ENCODE peak calls at places on chromosomes 7 and 10, in six cellular contexts. M is A549, H is SK-N-SH, T is GM12878, B is HepG2, C is K562. Z is an unnamed sample.

GRCh38 chr7:333399-333776 is 43.4 kb downstream of the FOXL3 start:
- DNase-seq in M (peak; percentile 52), H (peak; percentile 62), T (no peak), B (peak; percentile 63), C (no peak), Z (no peak)

GRCh38 chr10:110967009-110967630 is 47.7 kb downstream of the SHOC2 start:
- DNase-seq in M (no peak), H (no peak), T (no peak), B (no peak), C (no peak), Z (peak; percentile 8)

GRCh38 chr7:38975944-38976392 is 1.7 kb upstream of the POU6F2 start:
- DNase-seq in M (no peak), H (peak; percentile 20), T (no peak), B (no peak), C (no peak), Z (no peak)

GRCh38 chr10:99733366-99733765 is 1.3 kb downstream of the CUTC start:
- DNase-seq in M (peak; percentile 36), H (no peak), T (no peak), B (no peak), C (peak; percentile 22), Z (peak; percentile 13)

GRCh38 chr7:131826960-131827359 is 270.5 kb upstream of the PODXL start:
- DNase-seq in M (peak; percentile 37), H (no peak), T (no peak), B (no peak), C (no peak), Z (no peak)

GRCh38 chr7:3760696-3761095 is 459.6 kb downstream of the SDK1 start:
- DNase-seq in M (no peak), H (no peak), T (no peak), B (no peak), C (no peak), Z (peak; percentile 16)

GRCh38 chr10:67790534-67791408 is 47.2 kb downstream of the DNAJC12 start:
- DNase-seq in M (peak; percentile 55), H (no peak), T (no peak), B (no peak), C (peak; percentile 31), Z (peak; percentile 29)

GRCh38 chr7:150341263-150342118 is at the start of gene RARRES2:
- DNase-seq in M (no peak), H (peak; percentile 85), T (no peak), B (peak; percentile 49), C (no peak), Z (no peak)

GRCh38 chr10:97765201-97765600 is 6.6 kb downstream of the SFRP5 start:
- DNase-seq in M (no peak), H (no peak), T (no peak), B (no peak), C (no peak), Z (no peak)

GRCh38 chr10:125208854-125209545 is 48.6 kb upstream of the CTBP2 start:
- DNase-seq in M (no peak), H (no peak), T (no peak), B (no peak), C (no peak), Z (no peak)

GRCh38 chr7:100544386-100544785 is 5.4 kb downstream of the AGFG2 start:
- DNase-seq in M (no peak), H (no peak), T (no peak), B (peak; percentile 76), C (no peak), Z (no peak)

GRCh38 chr7:155811895-155812761 is at the start of gene SHH:
- DNase-seq in M (peak; percentile 41), H (no peak), T (no peak), B (no peak), C (no peak), Z (peak; percentile 33)

GRCh38 chr10:46077141-46077554 is 31.1 kb upstream of the MSMB start:
- DNase-seq in M (no peak), H (no peak), T (no peak), B (no peak), C (no peak), Z (peak; percentile 12)

GRCh38 chr10:126904807-126905686 is at the start of gene DOCK1:
- DNase-seq in M (peak; percentile 75), H (peak; percentile 93), T (no peak), B (peak; percentile 37), C (no peak), Z (peak; percentile 68)

GRCh38 chr7:55532150-55532917 is 40.0 kb downstream of the VOPP1 start:
- DNase-seq in M (no peak), H (no peak), T (peak; percentile 71), B (no peak), C (no peak), Z (no peak)

GRCh38 chr10:88651131-88651541 is 13.1 kb upstream of the LIPF start:
- DNase-seq in M (peak; percentile 64), H (no peak), T (no peak), B (no peak), C (no peak), Z (peak; percentile 94)

GRCh38 chr10:113216068-113216467 is 266.0 kb downstream of the TCF7L2 start:
- DNase-seq in M (peak; percentile 9), H (no peak), T (no peak), B (no peak), C (no peak), Z (no peak)

GRCh38 chr7:104843198-104843597 is 170.8 kb upstream of the KMT2E start:
- DNase-seq in M (no peak), H (no peak), T (no peak), B (no peak), C (no peak), Z (no peak)

GRCh38 chr10:110151467-110151866 is 55.9 kb upstream of the MXI1 start:
- DNase-seq in M (no peak), H (no peak), T (no peak), B (no peak), C (no peak), Z (no peak)

GRCh38 chr10:4686644-4686996 is 139.4 kb upstream of the AKR1E2 start:
- DNase-seq in M (peak; percentile 77), H (no peak), T (no peak), B (peak; percentile 39), C (no peak), Z (peak; percentile 91)

GRCh38 chr10:33631991-33632390 is 297.5 kb upstream of the NRP1 start:
- DNase-seq in M (no peak), H (no peak), T (no peak), B (no peak), C (no peak), Z (no peak)

GRCh38 chr7:4801839-4802231 is 26.4 kb downstream of the AP5Z1 start:
- DNase-seq in M (no peak), H (no peak), T (no peak), B (no peak), C (no peak), Z (no peak)

GRCh38 chr10:101080933-101081546 is 19.3 kb downstream of the KAZALD1 start:
- DNase-seq in M (no peak), H (no peak), T (no peak), B (no peak), C (peak; percentile 20), Z (peak; percentile 29)

GRCh38 chr7:562394-562675 is 42.7 kb upstream of the PDGFA start:
- DNase-seq in M (no peak), H (no peak), T (no peak), B (no peak), C (no peak), Z (no peak)

GRCh38 chr7:102834999-102835398 is 77.8 kb upstream of the LRRC17 start:
- DNase-seq in M (peak; percentile 55), H (no peak), T (peak; percentile 57), B (peak; percentile 15), C (no peak), Z (peak; percentile 91)

GRCh38 chr10:32413513-32413912 is 32.4 kb upstream of the CCDC7 start:
- DNase-seq in M (peak; percentile 76), H (no peak), T (no peak), B (no peak), C (no peak), Z (peak; percentile 96)

GRCh38 chr10:122486396-122487080 is 25.2 kb downstream of the HTRA1 start:
- DNase-seq in M (no peak), H (no peak), T (no peak), B (no peak), C (no peak), Z (no peak)

GRCh38 chr7:44257213-44257612 is 56.4 kb downstream of the YKT6 start:
- DNase-seq in M (no peak), H (no peak), T (no peak), B (no peak), C (no peak), Z (no peak)

GRCh38 chr10:29389493-29389892 is 100.6 kb downstream of the LYZL1 start:
- DNase-seq in M (no peak), H (no peak), T (no peak), B (no peak), C (no peak), Z (no peak)

GRCh38 chr10:29387269-29387668 is 98.4 kb downstream of the LYZL1 start:
- DNase-seq in M (no peak), H (no peak), T (no peak), B (no peak), C (no peak), Z (no peak)

GRCh38 chr10:29386347-29386999 is 97.6 kb downstream of the LYZL1 start:
- DNase-seq in M (peak; percentile 34), H (peak; percentile 56), T (no peak), B (peak; percentile 44), C (peak; percentile 37), Z (peak; percentile 33)

GRCh38 chr10:29392376-29393021 is 103.6 kb downstream of the LYZL1 start:
- DNase-seq in M (peak; percentile 54), H (peak; percentile 75), T (no peak), B (peak; percentile 54), C (peak; percentile 52), Z (peak; percentile 31)

GRCh38 chr10:29389935-29390334 is 101.1 kb downstream of the LYZL1 start:
- DNase-seq in M (no peak), H (no peak), T (no peak), B (peak; percentile 66), C (no peak), Z (peak; percentile 6)
- TF ChIP-seq SMC3 in M (no peak), H (no peak), T (no peak), B (no peak), C (no peak), Z (no peak)

GRCh38 chr10:103715430-103715829 is 139.9 kb downstream of the SH3PXD2A start:
- DNase-seq in M (no peak), H (no peak), T (no peak), B (peak; percentile 11), C (no peak), Z (peak; percentile 95)
- TF ChIP-seq SMC3 in M (no peak), H (peak; percentile 11), T (no peak), B (no peak), C (no peak), Z (peak; percentile 37)

DNA sequence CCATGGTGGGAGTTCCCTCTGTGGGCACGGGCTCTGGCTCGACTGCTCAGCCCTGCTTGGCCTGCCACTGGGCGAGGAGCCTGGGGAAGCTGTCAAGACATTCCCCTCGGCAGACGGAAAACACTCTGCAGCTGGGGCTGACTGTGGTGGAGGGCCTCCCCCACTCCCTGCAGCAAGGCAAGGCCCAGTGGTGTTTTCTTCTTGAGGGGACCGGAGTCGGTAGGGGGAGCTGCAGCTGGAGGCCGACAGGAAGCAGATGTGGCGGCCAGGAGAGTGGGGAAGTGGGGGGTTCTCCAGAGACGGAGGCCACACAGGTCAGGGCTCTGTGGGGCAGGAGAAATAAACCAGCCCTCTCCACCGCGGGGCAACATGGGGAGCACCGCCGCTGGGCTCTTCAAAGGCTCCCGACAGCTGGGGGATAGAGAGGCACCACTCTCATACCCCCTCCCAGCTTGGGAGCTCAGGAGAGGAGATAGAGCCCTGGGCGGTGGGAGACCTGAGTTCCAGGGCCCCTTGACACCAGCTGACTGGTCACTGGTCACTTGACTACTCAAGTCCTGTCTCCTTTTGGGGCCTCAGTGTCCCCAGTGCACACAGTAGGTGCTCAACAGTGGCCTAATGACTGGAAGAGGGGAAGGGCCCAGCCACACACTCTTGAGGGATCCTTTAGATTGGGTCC is 43.4 kb downstream of the PPIF start:
- DNase-seq in M (no peak), H (peak; percentile 32), T (no peak), B (no peak), C (peak; percentile 90), Z (no peak)
- TF ChIP-seq SMC3 in M (no peak), H (no peak), T (no peak), B (no peak), C (peak; percentile 52), Z (no peak)

GRCh38 chr7:27364344-27364758 is 121.7 kb downstream of the EVX1 start:
- DNase-seq in M (no peak), H (no peak), T (no peak), B (no peak), C (no peak), Z (peak; percentile 69)
- TF ChIP-seq SMC3 in M (no peak), H (no peak), T (no peak), B (no peak), C (no peak), Z (no peak)

Z was measured in IMR-90.